ENCODE peak calls at places on chromosome 12, in six cellular contexts. One of them, this sample, is unnamed.

GRCh38 chr12:56087220-56087619 is 7.3 kb downstream of the ERBB3 start:
- DNase-seq in left lung: peak; percentile 93
- DNase-seq in CD8-positive, alpha-beta memory T cell: no peak
- DNase-seq in right cardiac atrium: peak; percentile 91
- DNase-seq in esophagus muscularis mucosa: no peak
- DNase-seq in naive thymus-derived CD4-positive, alpha-beta T cell: no peak
- DNase-seq in this sample: no peak

GRCh38 chr12:10235761-10236631 is 23.3 kb downstream of the GABARAPL1 start:
- DNase-seq in CD8-positive, alpha-beta memory T cell: peak; percentile 63
- DNase-seq in right cardiac atrium: peak; percentile 52
- DNase-seq in naive thymus-derived CD4-positive, alpha-beta T cell: no peak
- DNase-seq in left lung: no peak
- DNase-seq in esophagus muscularis mucosa: no peak
- DNase-seq in this sample: no peak

GRCh38 chr12:3540387-3541320 is 49.7 kb downstream of the PRMT8 start:
- DNase-seq in right cardiac atrium: no peak
- DNase-seq in left lung: no peak
- DNase-seq in esophagus muscularis mucosa: peak; percentile 77
- DNase-seq in CD8-positive, alpha-beta memory T cell: no peak
- DNase-seq in naive thymus-derived CD4-positive, alpha-beta T cell: no peak
- DNase-seq in this sample: no peak

GRCh38 chr12:122483969-122484368 is 16.8 kb downstream of the ZCCHC8 start:
- DNase-seq in esophagus muscularis mucosa: no peak
- DNase-seq in right cardiac atrium: no peak
- DNase-seq in naive thymus-derived CD4-positive, alpha-beta T cell: no peak
- DNase-seq in left lung: no peak
- DNase-seq in CD8-positive, alpha-beta memory T cell: no peak
- DNase-seq in this sample: no peak

GRCh38 chr12:41228066-41228820 is 40.1 kb downstream of the PDZRN4 start:
- DNase-seq in left lung: no peak
- DNase-seq in esophagus muscularis mucosa: no peak
- DNase-seq in naive thymus-derived CD4-positive, alpha-beta T cell: no peak
- DNase-seq in CD8-positive, alpha-beta memory T cell: no peak
- DNase-seq in right cardiac atrium: no peak
- DNase-seq in this sample: no peak

GRCh38 chr12:109635717-109636116 is 62.1 kb downstream of the MVK start:
- DNase-seq in right cardiac atrium: no peak
- DNase-seq in naive thymus-derived CD4-positive, alpha-beta T cell: no peak
- DNase-seq in CD8-positive, alpha-beta memory T cell: no peak
- DNase-seq in left lung: no peak
- DNase-seq in esophagus muscularis mucosa: no peak
- DNase-seq in this sample: no peak

GRCh38 chr12:104958946-104959841 is 1.1 kb upstream of the SLC41A2 start:
- DNase-seq in left lung: no peak
- DNase-seq in naive thymus-derived CD4-positive, alpha-beta T cell: no peak
- DNase-seq in esophagus muscularis mucosa: no peak
- DNase-seq in CD8-positive, alpha-beta memory T cell: no peak
- DNase-seq in right cardiac atrium: no peak
- DNase-seq in this sample: no peak

GRCh38 chr12:94099191-94099983 is 49.0 kb upstream of the PLXNC1 start:
- DNase-seq in left lung: no peak
- DNase-seq in CD8-positive, alpha-beta memory T cell: no peak
- DNase-seq in esophagus muscularis mucosa: no peak
- DNase-seq in naive thymus-derived CD4-positive, alpha-beta T cell: no peak
- DNase-seq in right cardiac atrium: no peak
- DNase-seq in this sample: no peak

GRCh38 chr12:45263587-45263986 is 47.7 kb downstream of the ANO6 start:
- DNase-seq in left lung: no peak
- DNase-seq in naive thymus-derived CD4-positive, alpha-beta T cell: no peak
- DNase-seq in esophagus muscularis mucosa: no peak
- DNase-seq in right cardiac atrium: no peak
- DNase-seq in CD8-positive, alpha-beta memory T cell: no peak
- DNase-seq in this sample: no peak

GRCh38 chr12:16590645-16591044 is 15.3 kb downstream of the LMO3 start:
- DNase-seq in naive thymus-derived CD4-positive, alpha-beta T cell: no peak
- DNase-seq in CD8-positive, alpha-beta memory T cell: no peak
- DNase-seq in esophagus muscularis mucosa: no peak
- DNase-seq in right cardiac atrium: no peak
- DNase-seq in left lung: no peak
- DNase-seq in this sample: no peak

GRCh38 chr12:62434504-62435336 is 31.9 kb upstream of the MON2 start:
- DNase-seq in esophagus muscularis mucosa: no peak
- DNase-seq in left lung: peak; percentile 52
- DNase-seq in naive thymus-derived CD4-positive, alpha-beta T cell: no peak
- DNase-seq in right cardiac atrium: peak; percentile 26
- DNase-seq in CD8-positive, alpha-beta memory T cell: no peak
- DNase-seq in this sample: no peak

GRCh38 chr12:110444455-110444854 is 5.7 kb downstream of the ARPC3 start:
- DNase-seq in esophagus muscularis mucosa: no peak
- DNase-seq in right cardiac atrium: no peak
- DNase-seq in naive thymus-derived CD4-positive, alpha-beta T cell: no peak
- DNase-seq in CD8-positive, alpha-beta memory T cell: no peak
- DNase-seq in left lung: no peak
- DNase-seq in this sample: no peak

GRCh38 chr12:132061641-132062430 is 82.3 kb downstream of the DDX51 start:
- DNase-seq in left lung: no peak
- DNase-seq in CD8-positive, alpha-beta memory T cell: no peak
- DNase-seq in right cardiac atrium: no peak
- DNase-seq in naive thymus-derived CD4-positive, alpha-beta T cell: no peak
- DNase-seq in esophagus muscularis mucosa: no peak
- DNase-seq in this sample: no peak

DNA sequence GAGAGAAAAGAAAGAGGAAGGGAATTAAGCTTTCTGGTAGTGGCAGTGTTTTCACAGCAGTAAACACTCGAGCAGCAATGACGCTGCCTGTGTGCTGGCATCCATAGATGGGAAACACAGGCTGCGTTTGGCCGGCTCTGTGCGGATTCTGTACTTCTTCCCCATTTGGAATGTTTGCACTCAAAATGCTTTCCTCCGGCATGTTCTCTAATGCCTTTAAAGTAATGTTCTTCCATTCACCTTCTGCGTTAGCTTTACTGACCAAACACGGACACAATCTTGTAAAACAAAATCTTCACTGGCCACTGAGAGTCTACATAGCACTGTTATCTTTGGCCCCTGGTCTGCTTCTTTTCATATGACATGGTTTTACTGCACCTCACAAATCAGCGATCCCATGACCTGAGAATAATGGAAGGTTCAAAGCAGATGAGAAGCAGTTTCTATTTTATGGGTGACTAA is 31.4 kb downstream of the DCP1B start:
- DNase-seq in CD8-positive, alpha-beta memory T cell: no peak
- DNase-seq in naive thymus-derived CD4-positive, alpha-beta T cell: no peak
- DNase-seq in esophagus muscularis mucosa: no peak
- DNase-seq in right cardiac atrium: peak; percentile 80
- DNase-seq in left lung: no peak
- DNase-seq in this sample: no peak
- H3K9me3 ChIP-seq in CD8-positive, alpha-beta memory T cell: no peaks in the 10 kb centered on the region
- H3K9me3 ChIP-seq in naive thymus-derived CD4-positive, alpha-beta T cell: no peaks in the 10 kb centered on the region
- H3K9me3 ChIP-seq in esophagus muscularis mucosa: no peaks in the 10 kb centered on the region
- H3K9me3 ChIP-seq in right cardiac atrium: no peaks in the 10 kb centered on the region
- H3K9me3 ChIP-seq in left lung: no peaks in the 10 kb centered on the region
- H3K9me3 ChIP-seq in this sample: no peaks in the 10 kb centered on the region

GRCh38 chr12:38132139-38132538 is 184.4 kb upstream of the ALG10B start:
- DNase-seq in left lung: no peak
- DNase-seq in naive thymus-derived CD4-positive, alpha-beta T cell: no peak
- DNase-seq in esophagus muscularis mucosa: no peak
- DNase-seq in CD8-positive, alpha-beta memory T cell: no peak
- DNase-seq in right cardiac atrium: no peak
- DNase-seq in this sample: no peak
- H3K9me3 ChIP-seq in left lung: no peaks in the 10 kb centered on the region
- H3K9me3 ChIP-seq in naive thymus-derived CD4-positive, alpha-beta T cell: no peaks in the 10 kb centered on the region
- H3K9me3 ChIP-seq in esophagus muscularis mucosa: no peaks in the 10 kb centered on the region
- H3K9me3 ChIP-seq in CD8-positive, alpha-beta memory T cell: no peaks in the 10 kb centered on the region
- H3K9me3 ChIP-seq in right cardiac atrium: no peaks in the 10 kb centered on the region
- H3K9me3 ChIP-seq in this sample: no peaks in the 10 kb centered on the region

GRCh38 chr12:32198555-32198954 is 91.9 kb downstream of the BICD1 start:
- DNase-seq in naive thymus-derived CD4-positive, alpha-beta T cell: no peak
- DNase-seq in left lung: no peak
- DNase-seq in CD8-positive, alpha-beta memory T cell: no peak
- DNase-seq in right cardiac atrium: no peak
- DNase-seq in esophagus muscularis mucosa: no peak
- DNase-seq in this sample: no peak
- H3K9me3 ChIP-seq in naive thymus-derived CD4-positive, alpha-beta T cell: no peaks in the 10 kb centered on the region
- H3K9me3 ChIP-seq in left lung: peaks cover 25% of the 10 kb centered on the region
- H3K9me3 ChIP-seq in CD8-positive, alpha-beta memory T cell: no peaks in the 10 kb centered on the region
- H3K9me3 ChIP-seq in right cardiac atrium: no peaks in the 10 kb centered on the region
- H3K9me3 ChIP-seq in esophagus muscularis mucosa: no peaks in the 10 kb centered on the region
- H3K9me3 ChIP-seq in this sample: no peaks in the 10 kb centered on the region

DNA sequence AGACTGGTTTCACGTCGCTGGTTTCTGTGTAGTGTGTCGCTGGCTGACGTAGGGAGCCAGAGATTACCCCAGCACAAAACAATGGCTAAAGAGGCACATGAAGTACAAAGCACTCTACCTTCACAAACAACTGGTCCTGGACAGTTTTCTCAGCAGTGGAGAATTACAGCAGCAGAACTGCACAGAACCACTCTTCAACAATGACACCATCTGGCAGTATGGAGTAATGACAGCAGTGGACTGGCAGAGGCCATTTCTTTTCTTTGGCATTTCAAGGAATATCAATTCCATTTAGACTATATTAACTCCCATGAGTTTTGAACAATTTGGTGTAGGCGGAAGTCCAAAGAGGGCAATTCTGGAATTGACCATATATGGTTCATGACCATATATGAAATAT is 1074.1 kb downstream of the AACS start:
- DNase-seq in left lung: no peak
- DNase-seq in naive thymus-derived CD4-positive, alpha-beta T cell: no peak
- DNase-seq in right cardiac atrium: no peak
- DNase-seq in esophagus muscularis mucosa: no peak
- DNase-seq in CD8-positive, alpha-beta memory T cell: no peak
- DNase-seq in this sample: no peak
- H3K9me3 ChIP-seq in left lung: peaks cover 53% of the 10 kb centered on the region
- H3K9me3 ChIP-seq in naive thymus-derived CD4-positive, alpha-beta T cell: peaks cover 3% of the 10 kb centered on the region
- H3K9me3 ChIP-seq in right cardiac atrium: peaks cover 7% of the 10 kb centered on the region
- H3K9me3 ChIP-seq in esophagus muscularis mucosa: peaks cover 23% of the 10 kb centered on the region
- H3K9me3 ChIP-seq in CD8-positive, alpha-beta memory T cell: peaks cover 4% of the 10 kb centered on the region
- H3K9me3 ChIP-seq in this sample: no peaks in the 10 kb centered on the region

DNA sequence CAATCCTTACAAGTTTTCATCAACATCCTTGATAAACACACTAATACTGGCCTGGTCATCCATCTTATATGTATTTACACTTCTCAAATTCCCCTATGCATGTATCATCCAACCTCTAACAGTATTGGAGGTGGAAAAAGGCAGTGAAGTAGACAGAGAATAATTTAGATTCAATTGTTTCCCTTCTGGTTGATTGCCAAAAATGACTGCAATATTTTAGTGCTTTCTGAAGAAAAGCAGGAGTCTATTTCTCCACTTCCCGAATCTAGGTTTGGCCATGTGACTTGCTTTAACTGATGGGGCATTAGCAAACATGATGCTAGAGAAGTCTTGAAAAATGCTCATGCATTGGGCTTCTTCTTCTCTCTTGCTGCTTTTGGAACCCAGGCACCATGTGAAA is 78.2 kb upstream of the METAP2 start:
- DNase-seq in naive thymus-derived CD4-positive, alpha-beta T cell: no peak
- DNase-seq in esophagus muscularis mucosa: no peak
- DNase-seq in right cardiac atrium: no peak
- DNase-seq in left lung: no peak
- DNase-seq in CD8-positive, alpha-beta memory T cell: no peak
- DNase-seq in this sample: no peak
- H3K9me3 ChIP-seq in naive thymus-derived CD4-positive, alpha-beta T cell: no peaks in the 10 kb centered on the region
- H3K9me3 ChIP-seq in esophagus muscularis mucosa: no peaks in the 10 kb centered on the region
- H3K9me3 ChIP-seq in right cardiac atrium: no peaks in the 10 kb centered on the region
- H3K9me3 ChIP-seq in left lung: peaks cover 8% of the 10 kb centered on the region
- H3K9me3 ChIP-seq in CD8-positive, alpha-beta memory T cell: no peaks in the 10 kb centered on the region
- H3K9me3 ChIP-seq in this sample: peaks cover 2% of the 10 kb centered on the region